ENCODE peak calls at places on chromosomes 16 and 17, in five cellular contexts. T is stimulated activated CD8-positive, alpha-beta memory T cell treated with anti-CD3 and anti-CD28 coated beads, Interleukin-4, amount 100 ng/mL, for 4 hours; Q is T-cell; R is amniotic stem cell; W is left lung. Y is an unnamed sample.

GRCh38 chr16:81549547-81550411 is 105.2 kb downstream of the CMIP start:
- DNase-seq in T (no peak), Q (no peak), R (no peak), W (no peak), Y (no peak)

GRCh38 chr16:85316321-85316919 is 204.1 kb upstream of the CIBAR2 start:
- DNase-seq in T (no peak), Q (no peak), R (peak; percentile 12), W (no peak), Y (no peak)

GRCh38 chr17:7515912-7516610 is 31.9 kb downstream of the POLR2A start:
- DNase-seq in T (no peak), Q (no peak), R (no peak), W (no peak), Y (no peak)

GRCh38 chr17:43905400-43905984 is 1.8 kb downstream of the MPP2 start:
- DNase-seq in T (no peak), Q (no peak), R (no peak), W (no peak), Y (no peak)

GRCh38 chr17:54945246-54945645 is 23.2 kb downstream of the COX11 start:
- DNase-seq in T (no peak), Q (no peak), R (no peak), W (no peak), Y (no peak)

GRCh38 chr17:78163881-78164747 is 4.3 kb upstream of the SYNGR2 start:
- DNase-seq in T (no peak), Q (no peak), R (no peak), W (no peak), Y (no peak)

GRCh38 chr17:44781553-44782348 is 23.0 kb downstream of the ADAM11 start:
- DNase-seq in T (no peak), Q (no peak), R (no peak), W (no peak), Y (no peak)

GRCh38 chr17:7912927-7913524 is 3.1 kb downstream of the RNF227 start:
- DNase-seq in T (no peak), Q (no peak), R (no peak), W (no peak), Y (no peak)

GRCh38 chr17:68853439-68853838 is 101.8 kb downstream of the ABCA8 start:
- DNase-seq in T (no peak), Q (no peak), R (no peak), W (no peak), Y (no peak)

GRCh38 chr17:15436399-15437369 is 30.7 kb downstream of the CDRT4 start:
- DNase-seq in T (no peak), Q (peak; percentile 12), R (no peak), W (no peak), Y (no peak)

GRCh38 chr16:51524070-51524469 is 373.0 kb upstream of the SALL1 start:
- DNase-seq in T (no peak), Q (no peak), R (no peak), W (no peak), Y (no peak)

GRCh38 chr17:19769946-19770652 is 22.0 kb upstream of the ALDH3A1 start:
- DNase-seq in T (no peak), Q (no peak), R (peak; percentile 55), W (no peak), Y (no peak)

GRCh38 chr16:52069866-52070265 is 477.1 kb downstream of the TOX3 start:
- DNase-seq in T (no peak), Q (no peak), R (no peak), W (no peak), Y (no peak)

GRCh38 chr17:5821057-5821456 is 236.7 kb upstream of the NLRP1 start:
- DNase-seq in T (no peak), Q (no peak), R (no peak), W (no peak), Y (no peak)

GRCh38 chr17:18920911-18921441 is 31.0 kb upstream of the SLC5A10 start:
- DNase-seq in T (no peak), Q (no peak), R (no peak), W (no peak), Y (no peak)

GRCh38 chr17:55215711-55216110 is 49.0 kb upstream of the HLF start:
- DNase-seq in T (no peak), Q (no peak), R (no peak), W (no peak), Y (no peak)

GRCh38 chr16:12147681-12148479 is 171.3 kb downstream of the SNX29 start:
- DNase-seq in T (no peak), Q (no peak), R (no peak), W (no peak), Y (no peak)

GRCh38 chr17:40949406-40949805 is 12.0 kb upstream of the KRT23 start:
- DNase-seq in T (no peak), Q (no peak), R (no peak), W (no peak), Y (no peak)

GRCh38 chr16:25093208-25094061 is 18.1 kb upstream of the LCMT1 start:
- DNase-seq in T (no peak), Q (no peak), R (no peak), W (no peak), Y (no peak)

GRCh38 chr17:27367121-27367981 is 73.4 kb downstream of the WSB1 start:
- DNase-seq in T (no peak), Q (no peak), R (no peak), W (no peak), Y (no peak)

GRCh38 chr17:1203111-1203966 is 23.6 kb upstream of the ABR start:
- DNase-seq in T (no peak), Q (no peak), R (peak; percentile 29), W (peak; percentile 94), Y (peak; percentile 86)

GRCh38 chr16:28491080-28491969 is 549 bp downstream of the CLN3 start:
- DNase-seq in T (no peak), Q (no peak), R (peak; percentile 2), W (peak; percentile 81), Y (peak; percentile 82)

GRCh38 chr17:72399023-72399607 is 278.3 kb downstream of the SOX9 start:
- DNase-seq in T (no peak), Q (no peak), R (no peak), W (no peak), Y (no peak)

Y was measured in suprapubic skin.